ENCODE peak calls at places on chromosomes 11 and 22, in five cellular contexts. One of them, this sample, is unnamed.

GRCh38 chr11:30406978-30407762 is 84.3 kb downstream of the ARL14EP start:
- DNase-seq in HEK293T: no peak
- DNase-seq in NCI-H774: no peak
- DNase-seq in cardiac fibroblast: no peak
- DNase-seq in putamen: no peak
- DNase-seq in this sample: peak

GRCh38 chr22:41841085-41841712 is 8.3 kb downstream of the SREBF2 start:
- DNase-seq in HEK293T: no peak
- DNase-seq in NCI-H774: no peak
- DNase-seq in cardiac fibroblast: no peak
- DNase-seq in putamen: no peak
- DNase-seq in this sample: no peak

GRCh38 chr22:27185099-27185709 is 527.8 kb downstream of the MIAT start:
- DNase-seq in HEK293T: no peak
- DNase-seq in NCI-H774: no peak
- DNase-seq in cardiac fibroblast: no peak
- DNase-seq in putamen: no peak
- DNase-seq in this sample: no peak

GRCh38 chr11:10413268-10413667 is 41.8 kb upstream of the AMPD3 start:
- DNase-seq in HEK293T: no peak
- DNase-seq in NCI-H774: no peak
- DNase-seq in cardiac fibroblast: no peak
- DNase-seq in putamen: peak
- DNase-seq in this sample: no peak

GRCh38 chr11:45771194-45771941 is 33.6 kb upstream of the SLC35C1 start:
- DNase-seq in HEK293T: peak
- DNase-seq in NCI-H774: peak
- DNase-seq in cardiac fibroblast: peak
- DNase-seq in putamen: peak
- DNase-seq in this sample: peak

GRCh38 chr11:127789887-127790286 is 789.3 kb upstream of the KIRREL3 start:
- DNase-seq in HEK293T: peak
- DNase-seq in NCI-H774: no peak
- DNase-seq in cardiac fibroblast: no peak
- DNase-seq in putamen: no peak
- DNase-seq in this sample: peak

GRCh38 chr22:29083576-29084566 is 11.0 kb downstream of the KREMEN1 start:
- DNase-seq in HEK293T: no peak
- DNase-seq in NCI-H774: no peak
- DNase-seq in cardiac fibroblast: peak
- DNase-seq in putamen: no peak
- DNase-seq in this sample: no peak

GRCh38 chr22:22009661-22010060 is 27.1 kb upstream of the TOP3B start:
- DNase-seq in HEK293T: no peak
- DNase-seq in NCI-H774: no peak
- DNase-seq in cardiac fibroblast: no peak
- DNase-seq in putamen: no peak
- DNase-seq in this sample: no peak

GRCh38 chr11:96145163-96145585 is 197.8 kb downstream of the MAML2 start:
- DNase-seq in HEK293T: no peak
- DNase-seq in NCI-H774: no peak
- DNase-seq in cardiac fibroblast: peak
- DNase-seq in putamen: no peak
- DNase-seq in this sample: no peak

GRCh38 chr11:107757661-107758060 is 45.8 kb upstream of the SLN start:
- DNase-seq in HEK293T: no peak
- DNase-seq in NCI-H774: no peak
- DNase-seq in cardiac fibroblast: no peak
- DNase-seq in putamen: no peak
- DNase-seq in this sample: no peak

GRCh38 chr11:73359930-73360742 is 16.1 kb upstream of the RELT start:
- DNase-seq in HEK293T: peak
- DNase-seq in NCI-H774: no peak
- DNase-seq in cardiac fibroblast: peak
- DNase-seq in putamen: no peak
- DNase-seq in this sample: peak

GRCh38 chr11:94925422-94926270 is 47.7 kb downstream of the CWC15 start:
- DNase-seq in HEK293T: no peak
- DNase-seq in NCI-H774: no peak
- DNase-seq in cardiac fibroblast: no peak
- DNase-seq in putamen: no peak
- DNase-seq in this sample: no peak

GRCh38 chr11:128841461-128842072 is 25.5 kb downstream of the KCNJ1 start:
- DNase-seq in HEK293T: no peak
- DNase-seq in NCI-H774: no peak
- DNase-seq in cardiac fibroblast: no peak
- DNase-seq in putamen: no peak
- DNase-seq in this sample: no peak

GRCh38 chr22:25081409-25081824 is 118.2 kb upstream of the CRYBB3 start:
- DNase-seq in HEK293T: peak
- DNase-seq in NCI-H774: no peak
- DNase-seq in cardiac fibroblast: peak
- DNase-seq in putamen: no peak
- DNase-seq in this sample: peak

GRCh38 chr11:133403900-133404299 is 128.4 kb downstream of the OPCML start:
- DNase-seq in HEK293T: peak
- DNase-seq in NCI-H774: no peak
- DNase-seq in cardiac fibroblast: no peak
- DNase-seq in putamen: no peak
- DNase-seq in this sample: no peak

GRCh38 chr22:47175151-47175760 is 412.8 kb downstream of the TBC1D22A start:
- DNase-seq in HEK293T: no peak
- DNase-seq in NCI-H774: no peak
- DNase-seq in cardiac fibroblast: peak
- DNase-seq in putamen: no peak
- DNase-seq in this sample: no peak

GRCh38 chr22:31272522-31273446 is 19.5 kb downstream of the PIK3IP1 start:
- DNase-seq in HEK293T: peak
- DNase-seq in NCI-H774: no peak
- DNase-seq in cardiac fibroblast: peak
- DNase-seq in putamen: peak
- DNase-seq in this sample: peak

GRCh38 chr11:96483550-96483949 is 93.7 kb downstream of the JRKL start:
- DNase-seq in HEK293T: no peak
- DNase-seq in NCI-H774: no peak
- DNase-seq in cardiac fibroblast: no peak
- DNase-seq in putamen: no peak
- DNase-seq in this sample: no peak

GRCh38 chr11:70000228-70000627 is 77.9 kb upstream of the ANO1 start:
- DNase-seq in HEK293T: no peak
- DNase-seq in NCI-H774: no peak
- DNase-seq in cardiac fibroblast: no peak
- DNase-seq in putamen: no peak
- DNase-seq in this sample: no peak

GRCh38 chr22:36730176-36730858 is 26.8 kb upstream of the CACNG2 start:
- DNase-seq in HEK293T: no peak
- DNase-seq in NCI-H774: no peak
- DNase-seq in cardiac fibroblast: no peak
- DNase-seq in putamen: no peak
- DNase-seq in this sample: no peak

GRCh38 chr11:118907051-118907748 is 18.5 kb downstream of the BCL9L start:
- DNase-seq in HEK293T: peak
- DNase-seq in NCI-H774: peak
- DNase-seq in cardiac fibroblast: peak
- DNase-seq in putamen: peak
- DNase-seq in this sample: peak

GRCh38 chr11:2803186-2804057 is 82.2 kb downstream of the CDKN1C start:
- DNase-seq in HEK293T: no peak
- DNase-seq in NCI-H774: no peak
- DNase-seq in cardiac fibroblast: no peak
- DNase-seq in putamen: no peak
- DNase-seq in this sample: no peak

This sample was measured in neural progenitor cell.